ENCODE peak calls at places on chromosomes 5 and 9, in seven cellular contexts. U is breast epithelium, B is adrenal gland, M is endothelial cell of umbilical vein, O is stomach, Y is body of pancreas, I is uterus. V is an unnamed sample.
A peak's percentile ranks its signal among the peaks of the same experiment; 100 is the strongest.

GRCh38 chr5:9545959-9546851 is at the start of gene SEMA5A:
- DNase-seq in M (no peak), B (peak; percentile 70), I (peak; percentile 73), U (peak; percentile 50), Y (peak; percentile 81), O (peak; percentile 72), V (peak; percentile 85)

GRCh38 chr9:89185980-89186379 is 7.4 kb upstream of the SHC3 start:
- DNase-seq in Y (no peak), M (no peak), I (no peak), B (peak; percentile 60), U (no peak), O (no peak), V (no peak)

GRCh38 chr9:97766092-97766491 is 69.0 kb upstream of the XPA start:
- DNase-seq in O (no peak), U (no peak), M (no peak), I (no peak), Y (no peak), B (no peak), V (no peak)

GRCh38 chr5:71681282-71681681 is 37.8 kb upstream of the CARTPT start:
- DNase-seq in Y (no peak), U (peak; percentile 45), B (no peak), M (peak; percentile 76), I (no peak), O (no peak), V (no peak)

GRCh38 chr5:123438902-123439301 is 15.7 kb upstream of the CEP120 start:
- DNase-seq in I (no peak), M (peak; percentile 72), Y (no peak), B (no peak), U (no peak), O (no peak), V (no peak)

GRCh38 chr5:65125681-65126080 is 356.0 kb downstream of the ADAMTS6 start:
- DNase-seq in B (no peak), Y (no peak), I (no peak), M (no peak), U (no peak), O (no peak), V (no peak)

GRCh38 chr5:152246401-152246800 is 158.7 kb downstream of the NMUR2 start:
- DNase-seq in B (no peak), O (peak; percentile 28), I (no peak), M (peak; percentile 1), Y (no peak), U (no peak), V (peak; percentile 32)

GRCh38 chr5:71482132-71482531 is 26.7 kb downstream of the BDP1 start:
- DNase-seq in I (no peak), B (peak; percentile 80), M (peak; percentile 91), Y (no peak), O (no peak), U (no peak), V (no peak)

GRCh38 chr5:8517461-8517860 is 648.5 kb downstream of the MTRR start:
- DNase-seq in I (no peak), B (no peak), Y (no peak), O (no peak), U (no peak), M (no peak), V (no peak)

GRCh38 chr9:110531776-110532175 is 47.8 kb downstream of the SVEP1 start:
- DNase-seq in Y (no peak), B (no peak), O (no peak), I (no peak), M (peak; percentile 31), U (no peak), V (no peak)

GRCh38 chr9:83598487-83598886 is 24.5 kb upstream of the IDNK start:
- DNase-seq in I (no peak), M (no peak), O (no peak), B (peak; percentile 58), Y (no peak), U (no peak), V (no peak)

GRCh38 chr9:7710686-7711085 is 88.9 kb downstream of the DMAC1 start:
- DNase-seq in I (no peak), B (no peak), O (no peak), M (no peak), U (no peak), Y (no peak), V (no peak)

GRCh38 chr5:159975462-159976019 is 33.4 kb upstream of the TTC1 start:
- DNase-seq in M (peak; percentile 64), I (no peak), Y (no peak), B (peak; percentile 59), U (no peak), O (no peak), V (peak; percentile 32)

GRCh38 chr5:151363673-151364072 is 16.3 kb upstream of the SLC36A2 start:
- DNase-seq in B (no peak), U (no peak), Y (no peak), I (no peak), M (no peak), O (no peak), V (no peak)

GRCh38 chr5:116528519-116529234 is 45.9 kb downstream of the SEMA6A start:
- DNase-seq in O (no peak), M (no peak), Y (no peak), I (no peak), U (no peak), B (no peak), V (no peak)

GRCh38 chr5:147441191-147441695 is 68.6 kb downstream of the DPYSL3 start:
- DNase-seq in U (no peak), Y (no peak), O (no peak), M (no peak), B (no peak), I (no peak), V (no peak)

GRCh38 chr9:86978413-86978812 is 31.1 kb upstream of the GAS1 start:
- DNase-seq in B (no peak), M (no peak), U (no peak), I (no peak), Y (no peak), O (no peak), V (no peak)

GRCh38 chr5:133438487-133438886 is 173.9 kb downstream of the FSTL4 start:
- DNase-seq in M (no peak), O (no peak), B (no peak), Y (no peak), I (no peak), U (no peak), V (no peak)

GRCh38 chr9:4084440-4084818 is 215.4 kb downstream of the GLIS3 start:
- DNase-seq in M (no peak), B (no peak), O (no peak), I (no peak), U (no peak), Y (no peak), V (peak; percentile 45)

GRCh38 chr5:52560366-52560765 is 227.3 kb upstream of the ITGA1 start:
- DNase-seq in O (no peak), I (no peak), Y (no peak), U (no peak), B (no peak), M (peak; percentile 14), V (no peak)

GRCh38 chr9:133581553-133582343 is 27.4 kb downstream of the FAM163B start:
- DNase-seq in Y (no peak), B (peak; percentile 82), I (no peak), O (no peak), M (no peak), U (no peak), V (peak; percentile 47)

GRCh38 chr5:85148701-85149100 is 764.0 kb upstream of the EDIL3 start:
- DNase-seq in I (no peak), U (no peak), Y (no peak), O (no peak), M (no peak), B (no peak), V (no peak)

GRCh38 chr5:180640765-180641565 is 8.4 kb downstream of the FLT4 start:
- DNase-seq in Y (no peak), U (no peak), M (no peak), B (no peak), I (no peak), O (peak; percentile 22), V (peak; percentile 14)
- TF ChIP-seq POLR2A in Y (no peak), U (no peak), M (no peak), B (no peak), I (no peak), O (no peak), V (no peak)

GRCh38 chr9:136700309-136700708 is 12.1 kb upstream of the DIPK1B start:
- DNase-seq in B (no peak), U (no peak), M (no peak), O (no peak), Y (no peak), I (no peak), V (no peak)

GRCh38 chr9:136701665-136702048 is 10.7 kb upstream of the DIPK1B start:
- DNase-seq in B (no peak), I (no peak), U (no peak), Y (no peak), O (no peak), M (no peak), V (no peak)

GRCh38 chr9:136703231-136703870 is 9.0 kb upstream of the DIPK1B start:
- DNase-seq in U (no peak), O (no peak), M (no peak), Y (no peak), B (no peak), I (no peak), V (no peak)

GRCh38 chr9:136698681-136699246 is 11.5 kb upstream of the AGPAT2 start:
- DNase-seq in U (no peak), B (no peak), M (no peak), Y (no peak), I (no peak), O (no peak), V (no peak)

GRCh38 chr9:136700959-136701664 is 11.3 kb upstream of the DIPK1B start:
- DNase-seq in M (no peak), Y (no peak), B (no peak), O (no peak), U (no peak), I (no peak), V (no peak)
- H3K4me3 ChIP-seq in M (no peak overlapping the region), Y (no peak overlapping the region), B (no peak overlapping the region), O (no peak overlapping the region), U (peak overlapping the region; percentile 25), I (no peak overlapping the region), V (no peak overlapping the region)

GRCh38 chr5:2175842-2176404 is 293.2 kb upstream of the IRX4 start:
- DNase-seq in I (no peak), Y (no peak), B (no peak), O (no peak), M (no peak), U (no peak), V (no peak)

GRCh38 chr5:2175041-2175440 is 292.3 kb upstream of the IRX4 start:
- DNase-seq in B (no peak), Y (no peak), U (no peak), O (no peak), I (no peak), M (no peak), V (no peak)

GRCh38 chr5:2176581-2176980 is 293.9 kb upstream of the IRX4 start:
- DNase-seq in U (no peak), O (no peak), B (no peak), Y (no peak), M (no peak), I (no peak), V (no peak)

GRCh38 chr5:2173067-2173466 is 290.3 kb upstream of the IRX4 start:
- DNase-seq in M (no peak), U (no peak), Y (no peak), B (no peak), O (no peak), I (no peak), V (no peak)

GRCh38 chr5:2174572-2174971 is 291.8 kb upstream of the IRX4 start:
- DNase-seq in B (no peak), M (no peak), O (no peak), U (no peak), Y (no peak), I (no peak), V (no peak)
- H3K27me3 ChIP-seq in B (peaks cover 10% of the 10 kb centered on the region), M (no peaks in the 10 kb centered on the region), O (peaks cover 55% of the 10 kb centered on the region), U (peaks cover 27% of the 10 kb centered on the region), Y (no peaks in the 10 kb centered on the region), I (no peaks in the 10 kb centered on the region), V (peaks cover 12% of the 10 kb centered on the region)

GRCh38 chr5:14011089-14012004 is 66.9 kb upstream of the DNAH5 start:
- DNase-seq in B (peak; percentile 92), O (peak; percentile 91), I (peak; percentile 71), M (peak; percentile 89), Y (peak; percentile 89), U (peak; percentile 77), V (peak; percentile 86)
- TF ChIP-seq POLR2A in B (peak; percentile 58), O (no peak), I (peak; percentile 45), M (no peak), Y (peak; percentile 55), U (no peak), V (no peak)

V was measured in heart left ventricle.